ENCODE peak calls at places on chromosomes 5 and 9, in seven cellular contexts. Z is HepG2; N is BJ; W is sigmoid colon; B is neural progenitor cell; E is adrenal gland; V is CD8-positive, alpha-beta T cell. Q is an unnamed sample.

GRCh38 chr5:96636601-96637000 is 25.6 kb upstream of the CAST start:
- DNase-seq in Z (no peak), N (no peak), W (no peak), B (no peak), E (no peak), V (no peak), Q (no peak)

GRCh38 chr5:154686490-154686889 is 68.7 kb upstream of the LARP1 start:
- DNase-seq in Z (no peak), N (no peak), W (no peak), B (no peak), E (no peak), V (no peak), Q (no peak)

GRCh38 chr5:169856571-169856970 is 123.7 kb downstream of the INSYN2B start:
- DNase-seq in Z (no peak), N (peak; percentile 76), W (no peak), B (no peak), E (no peak), V (no peak), Q (no peak)

GRCh38 chr5:83331842-83332241 is 139.7 kb upstream of the VCAN start:
- DNase-seq in Z (no peak), N (peak; percentile 62), W (no peak), B (no peak), E (no peak), V (no peak), Q (no peak)

GRCh38 chr5:79236364-79236969 is 536 bp downstream of the JMY start:
- DNase-seq in Z (no peak), N (no peak), W (peak; percentile 67), B (peak; percentile 80), E (peak; percentile 20), V (peak; percentile 32), Q (peak; percentile 66)

GRCh38 chr5:176887252-176887849 is 11.8 kb downstream of the HK3 start:
- DNase-seq in Z (no peak), N (no peak), W (peak; percentile 48), B (no peak), E (no peak), V (no peak), Q (no peak)

GRCh38 chr5:133116601-133117000 is 64.8 kb downstream of the HSPA4 start:
- DNase-seq in Z (no peak), N (no peak), W (no peak), B (no peak), E (no peak), V (no peak), Q (no peak)

GRCh38 chr5:14064841-14065240 is 78.3 kb upstream of the TRIO start:
- DNase-seq in Z (no peak), N (no peak), W (no peak), B (no peak), E (no peak), V (no peak), Q (no peak)

GRCh38 chr9:110650261-110650660 is 18.3 kb upstream of the MUSK start:
- DNase-seq in Z (no peak), N (peak; percentile 64), W (peak; percentile 67), B (no peak), E (no peak), V (no peak), Q (no peak)

GRCh38 chr9:19231126-19232035 is 888 bp downstream of the DENND4C start:
- DNase-seq in Z (no peak), N (no peak), W (peak; percentile 69), B (peak; percentile 50), E (peak; percentile 33), V (no peak), Q (peak; percentile 32)

GRCh38 chr9:26954050-26954508 is 2.1 kb upstream of the IFT74 start:
- DNase-seq in Z (no peak), N (no peak), W (no peak), B (no peak), E (no peak), V (no peak), Q (no peak)

GRCh38 chr9:123434619-123435240 is 78.7 kb downstream of the CRB2 start:
- DNase-seq in Z (peak; percentile 12), N (no peak), W (peak; percentile 29), B (peak; percentile 56), E (no peak), V (no peak), Q (no peak)

DNA sequence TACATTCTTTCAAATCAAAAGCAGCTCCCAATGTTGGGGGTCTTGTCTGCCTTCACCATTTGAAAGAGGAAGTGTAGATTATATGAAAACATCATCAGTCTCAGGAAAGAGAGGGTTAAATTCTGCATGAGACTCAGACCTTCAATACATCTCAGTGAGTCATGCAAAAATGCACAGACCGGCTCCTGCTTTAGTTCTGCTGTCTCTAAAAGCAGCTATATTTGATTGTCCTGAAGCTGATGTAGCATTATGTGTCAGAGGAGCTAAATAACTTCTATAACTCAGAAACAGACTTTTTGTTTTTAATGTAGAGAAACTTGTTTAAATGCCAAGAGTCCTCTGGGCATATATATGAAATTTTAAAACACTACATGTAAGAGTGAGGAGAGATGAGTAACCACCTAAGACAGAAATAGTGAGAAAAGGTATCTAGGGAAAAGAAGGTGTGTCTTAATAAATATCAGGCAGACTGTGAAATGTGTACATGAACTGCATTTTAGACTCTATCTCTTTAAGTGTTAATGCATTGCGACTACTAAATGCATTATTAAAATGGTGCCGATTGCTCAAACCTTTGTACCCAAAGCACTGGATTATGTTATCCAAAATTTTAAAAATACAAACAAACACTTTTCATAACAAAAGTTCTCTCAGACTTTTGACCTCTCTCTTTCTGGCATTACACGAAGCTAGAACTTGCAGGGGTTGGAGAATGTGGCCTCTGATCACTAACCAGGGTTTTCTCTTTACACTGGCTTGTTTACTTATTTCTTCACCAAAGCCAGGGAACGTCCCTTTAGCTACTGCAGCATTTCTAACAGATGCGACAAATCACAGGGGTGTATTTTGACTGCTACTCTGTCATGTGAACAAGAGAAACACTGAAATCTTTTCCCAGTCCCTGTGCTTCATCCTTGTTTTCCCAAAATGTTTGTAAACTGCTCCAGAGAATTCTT is 302.3 kb downstream of the ARL15 start:
- DNase-seq in Z (peak; percentile 89), N (no peak), W (no peak), B (no peak), E (no peak), V (no peak), Q (no peak)
- H3K4me3 ChIP-seq in Z (peak overlapping the region; percentile 30), N (no peak overlapping the region), W (no peak overlapping the region), B (no peak overlapping the region), E (no peak overlapping the region), V (no peak overlapping the region), Q (no peak overlapping the region)

GRCh38 chr5:98231089-98231488 is 542.4 kb upstream of the RGMB start:
- DNase-seq in Z (no peak), N (no peak), W (no peak), B (no peak), E (no peak), V (no peak), Q (no peak)

DNA sequence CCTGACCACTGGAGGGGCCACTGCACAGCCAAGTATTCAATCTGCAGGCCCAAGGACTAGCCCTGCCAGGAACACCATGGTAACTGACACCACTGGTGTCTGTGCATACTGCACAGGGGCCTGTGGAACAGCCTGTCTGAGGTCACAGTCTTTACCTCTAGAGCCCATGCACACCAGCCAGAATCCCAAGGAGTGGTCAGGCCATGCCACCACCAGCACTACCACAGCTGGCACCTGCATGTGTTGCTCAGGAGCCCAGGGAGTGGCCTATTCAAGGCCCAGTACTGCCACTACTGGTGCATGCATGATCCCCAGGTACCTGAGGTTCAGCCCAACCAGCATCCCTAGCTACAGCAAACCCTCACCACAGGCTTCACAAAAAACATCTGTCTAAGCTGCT is 546.0 kb upstream of the RGMB start:
- DNase-seq in Z (no peak), N (no peak), W (no peak), B (no peak), E (no peak), V (peak; percentile 10), Q (no peak)
- H3K4me3 ChIP-seq in Z (no peak overlapping the region), N (no peak overlapping the region), W (no peak overlapping the region), B (no peak overlapping the region), E (no peak overlapping the region), V (no peak overlapping the region), Q (no peak overlapping the region)

GRCh38 chr5:151255621-151256286 is 2.8 kb downstream of the GM2A start:
- DNase-seq in Z (no peak), N (no peak), W (no peak), B (no peak), E (no peak), V (no peak), Q (no peak)
- H3K4me3 ChIP-seq in Z (no peak overlapping the region), N (no peak overlapping the region), W (no peak overlapping the region), B (no peak overlapping the region), E (no peak overlapping the region), V (no peak overlapping the region), Q (no peak overlapping the region)

GRCh38 chr9:135948446-135948845 is 12.7 kb downstream of the UBAC1 start:
- DNase-seq in Z (no peak), N (no peak), W (no peak), B (no peak), E (no peak), V (no peak), Q (no peak)
- H3K4me3 ChIP-seq in Z (no peak overlapping the region), N (no peak overlapping the region), W (no peak overlapping the region), B (no peak overlapping the region), E (no peak overlapping the region), V (no peak overlapping the region), Q (no peak overlapping the region)